ENCODE peak calls at places on chromosomes 1 and 21, in nine cellular contexts. U is cardiac muscle cell, E is stomach, A is stromal cell of bone marrow, F is anterior cingulate cortex, N is HT-29, Q is Calu3, M is HT1080, G is GF-D8. X is an unnamed sample.

GRCh38 chr1:19644761-19645543 is 841 bp downstream of the NBL1 start:
- DNase-seq in N (peak; percentile 52), G (no peak), E (peak; percentile 42), F (no peak), M (no peak), U (no peak), A (no peak), Q (no peak), X (no peak)

GRCh38 chr21:25912402-25912746 is 177.6 kb downstream of the GABPA start:
- DNase-seq in M (no peak), Q (no peak), A (no peak), E (no peak), U (no peak), N (no peak), F (no peak), G (no peak), X (no peak)

GRCh38 chr1:207838156-207839082 is 72.5 kb downstream of the CD34 start:
- DNase-seq in Q (no peak), N (peak; percentile 12), G (no peak), A (no peak), U (peak; percentile 30), M (no peak), F (peak; percentile 67), E (peak; percentile 73), X (peak; percentile 59)

GRCh38 chr1:1014896-1015681 is 1.8 kb downstream of the ISG15 start:
- DNase-seq in U (no peak), Q (peak; percentile 52), A (no peak), G (no peak), E (no peak), M (no peak), F (no peak), N (peak; percentile 41), X (no peak)

GRCh38 chr1:234782057-234782800 is 172.3 kb upstream of the IRF2BP2 start:
- DNase-seq in Q (no peak), F (no peak), M (no peak), E (no peak), A (no peak), G (no peak), U (no peak), N (no peak), X (no peak)

GRCh38 chr21:42381347-42381984 is 14.4 kb downstream of the TMPRSS3 start:
- DNase-seq in N (peak; percentile 69), U (peak; percentile 50), G (peak; percentile 52), A (peak; percentile 3), E (peak; percentile 65), F (no peak), M (no peak), Q (peak; percentile 65), X (no peak)

GRCh38 chr1:9573723-9574122 is 15.0 kb upstream of the TMEM201 start:
- DNase-seq in G (no peak), M (no peak), F (no peak), Q (no peak), A (no peak), N (peak; percentile 21), U (peak; percentile 46), E (no peak), X (no peak)

GRCh38 chr1:33234588-33234990 is 21.7 kb upstream of the ZNF362 start:
- DNase-seq in G (no peak), Q (no peak), N (no peak), F (no peak), U (no peak), E (no peak), M (no peak), A (no peak), X (no peak)

GRCh38 chr1:12621346-12622320 is 3.6 kb upstream of the DHRS3 start:
- DNase-seq in M (no peak), U (peak; percentile 62), G (no peak), N (no peak), Q (no peak), E (peak; percentile 57), F (no peak), A (no peak), X (no peak)

GRCh38 chr1:211343607-211344334 is 17.1 kb downstream of the TRAF5 start:
- DNase-seq in A (no peak), N (no peak), F (no peak), G (no peak), U (no peak), E (no peak), Q (no peak), M (no peak), X (no peak)

X was measured in putamen.